ENCODE peak calls at places on chromosomes 5 and 9, in seven cellular contexts. N is CD4-positive, alpha-beta T cell; G is endodermal cell; E is body of pancreas; P is heart left ventricle; D is CD4-positive, CD25-positive, alpha-beta regulatory T cell; U is SK-N-MC. K is an unnamed sample.

GRCh38 chr5:159208508-159209437 is 580 bp downstream of the RNF145 start:
- DNase-seq in N (peak; percentile 10), G (peak; percentile 81), E (peak; percentile 45), P (peak; percentile 47), D (peak; percentile 16), U (no peak), K (no peak)

GRCh38 chr5:176541338-176542134 is 4.3 kb upstream of the RNF44 start:
- DNase-seq in N (peak; percentile 49), G (peak; percentile 91), E (peak; percentile 34), P (peak; percentile 70), D (peak; percentile 71), U (no peak), K (no peak)

GRCh38 chr5:128478386-128479368 is 59.4 kb downstream of the FBN2 start:
- DNase-seq in N (no peak), G (no peak), E (no peak), P (no peak), D (no peak), U (no peak), K (no peak)

GRCh38 chr5:100797863-100798262 is 105.2 kb downstream of the ST8SIA4 start:
- DNase-seq in N (no peak), G (no peak), E (no peak), P (no peak), D (no peak), U (no peak), K (no peak)

GRCh38 chr5:11258001-11258400 is 497.0 kb upstream of the DAP start:
- DNase-seq in N (no peak), G (no peak), E (no peak), P (no peak), D (no peak), U (no peak), K (no peak)

GRCh38 chr5:172642511-172642910 is 1.4 kb downstream of the NEURL1B start:
- DNase-seq in N (no peak), G (no peak), E (no peak), P (no peak), D (no peak), U (no peak), K (no peak)

GRCh38 chr5:151864349-151864748 is 60.3 kb downstream of the GLRA1 start:
- DNase-seq in N (no peak), G (no peak), E (no peak), P (no peak), D (no peak), U (no peak), K (no peak)

GRCh38 chr9:75447281-75447680 is 359.0 kb downstream of the OSTF1 start:
- DNase-seq in N (no peak), G (peak; percentile 63), E (no peak), P (no peak), D (no peak), U (no peak), K (no peak)

GRCh38 chr9:100637787-100638186 is 59.9 kb downstream of the CAVIN4 start:
- DNase-seq in N (no peak), G (peak; percentile 95), E (no peak), P (no peak), D (no peak), U (no peak), K (no peak)

GRCh38 chr9:22052376-22052945 is 43.4 kb upstream of the CDKN2B start:
- DNase-seq in N (no peak), G (no peak), E (no peak), P (no peak), D (no peak), U (no peak), K (no peak)

DNA sequence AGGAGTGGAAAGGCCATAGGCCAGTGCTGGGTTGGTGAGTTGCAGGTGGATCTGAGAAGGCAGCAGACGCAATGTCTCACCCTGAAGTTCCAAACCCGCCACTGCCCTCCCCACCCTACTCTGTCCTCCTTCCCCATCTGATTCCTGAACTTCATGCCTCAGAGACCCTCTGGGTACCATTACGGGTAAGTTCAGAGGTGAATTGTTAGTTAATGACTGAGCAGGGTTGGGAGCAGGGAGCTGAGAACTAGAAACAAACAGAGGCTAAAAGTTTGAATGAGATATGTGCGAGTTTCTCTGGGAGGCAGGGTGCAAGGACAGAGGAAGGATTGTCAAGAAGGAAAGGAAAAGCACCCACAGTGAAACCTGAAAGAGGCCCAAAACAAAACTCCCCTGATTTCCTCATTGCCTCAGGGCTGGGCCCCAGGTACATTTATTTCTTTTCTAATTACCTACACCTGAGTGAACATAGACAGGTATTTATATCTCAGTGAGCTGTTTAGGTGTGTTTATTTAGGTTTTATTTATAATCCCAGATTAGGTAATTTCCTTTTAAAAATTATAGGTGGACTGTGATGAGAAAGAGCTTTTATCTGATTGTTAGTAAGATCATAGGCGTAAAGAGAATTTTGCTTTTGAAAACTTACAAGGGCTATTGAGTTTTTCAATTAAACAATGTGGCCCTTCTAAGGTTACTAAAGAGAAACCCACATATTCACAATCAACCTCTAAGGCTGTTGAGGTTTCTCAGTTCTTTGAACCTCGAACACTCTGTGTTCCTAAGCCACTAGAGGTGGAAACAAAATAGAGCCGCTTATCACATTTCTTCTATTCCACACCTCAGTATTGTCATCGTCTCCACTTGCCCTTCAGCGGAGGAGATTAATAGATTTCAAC is 344.9 kb downstream of the ZNF608 start:
- DNase-seq in N (no peak), G (no peak), E (no peak), P (no peak), D (no peak), U (no peak), K (no peak)
- H3K27ac ChIP-seq in N (no peak overlapping the region), G (no peak overlapping the region), E (peak overlapping the region; percentile 22), P (no peak overlapping the region), D (no peak overlapping the region), U (no peak overlapping the region), K (no peak overlapping the region)

GRCh38 chr9:13266172-13266571 is 13.3 kb downstream of the MPDZ start:
- DNase-seq in N (no peak), G (no peak), E (no peak), P (no peak), D (no peak), U (no peak), K (no peak)
- H3K27ac ChIP-seq in N (no peak overlapping the region), G (no peak overlapping the region), E (no peak overlapping the region), P (peak overlapping the region; percentile 32), D (no peak overlapping the region), U (no peak overlapping the region), K (no peak overlapping the region)

GRCh38 chr9:87614402-87614801 is 111.5 kb upstream of the CTSL start:
- DNase-seq in N (no peak), G (peak; percentile 24), E (no peak), P (no peak), D (no peak), U (no peak), K (no peak)

GRCh38 chr9:87612536-87612935 is 113.4 kb upstream of the CTSL start:
- DNase-seq in N (no peak), G (peak; percentile 10), E (no peak), P (no peak), D (no peak), U (no peak), K (no peak)

GRCh38 chr9:87613265-87614111 is 112.4 kb upstream of the CTSL start:
- DNase-seq in N (no peak), G (no peak), E (no peak), P (no peak), D (no peak), U (no peak), K (no peak)

GRCh38 chr9:87618931-87619330 is 107.0 kb upstream of the CTSL start:
- DNase-seq in N (no peak), G (no peak), E (no peak), P (no peak), D (no peak), U (no peak), K (no peak)

GRCh38 chr9:87615547-87616148 is 110.3 kb upstream of the CTSL start:
- DNase-seq in N (no peak), G (no peak), E (no peak), P (no peak), D (no peak), U (no peak), K (no peak)
- H3K27ac ChIP-seq in N (no peak overlapping the region), G (no peak overlapping the region), E (no peak overlapping the region), P (no peak overlapping the region), D (no peak overlapping the region), U (no peak overlapping the region), K (peak overlapping the region; percentile 58)

GRCh38 chr9:133516961-133517350 is 7.8 kb downstream of the MYMK start:
- DNase-seq in N (no peak), G (no peak), E (no peak), P (peak; percentile 6), D (no peak), U (no peak), K (no peak)

GRCh38 chr9:133516256-133516960 is 8.4 kb downstream of the MYMK start:
- DNase-seq in N (no peak), G (no peak), E (no peak), P (peak; percentile 15), D (no peak), U (no peak), K (no peak)

GRCh38 chr9:133515240-133515610 is 9.5 kb downstream of the MYMK start:
- DNase-seq in N (no peak), G (no peak), E (no peak), P (no peak), D (no peak), U (no peak), K (no peak)

GRCh38 chr9:133514475-133515239 is 10.1 kb downstream of the MYMK start:
- DNase-seq in N (no peak), G (no peak), E (peak; percentile 36), P (peak; percentile 68), D (no peak), U (no peak), K (no peak)

DNA sequence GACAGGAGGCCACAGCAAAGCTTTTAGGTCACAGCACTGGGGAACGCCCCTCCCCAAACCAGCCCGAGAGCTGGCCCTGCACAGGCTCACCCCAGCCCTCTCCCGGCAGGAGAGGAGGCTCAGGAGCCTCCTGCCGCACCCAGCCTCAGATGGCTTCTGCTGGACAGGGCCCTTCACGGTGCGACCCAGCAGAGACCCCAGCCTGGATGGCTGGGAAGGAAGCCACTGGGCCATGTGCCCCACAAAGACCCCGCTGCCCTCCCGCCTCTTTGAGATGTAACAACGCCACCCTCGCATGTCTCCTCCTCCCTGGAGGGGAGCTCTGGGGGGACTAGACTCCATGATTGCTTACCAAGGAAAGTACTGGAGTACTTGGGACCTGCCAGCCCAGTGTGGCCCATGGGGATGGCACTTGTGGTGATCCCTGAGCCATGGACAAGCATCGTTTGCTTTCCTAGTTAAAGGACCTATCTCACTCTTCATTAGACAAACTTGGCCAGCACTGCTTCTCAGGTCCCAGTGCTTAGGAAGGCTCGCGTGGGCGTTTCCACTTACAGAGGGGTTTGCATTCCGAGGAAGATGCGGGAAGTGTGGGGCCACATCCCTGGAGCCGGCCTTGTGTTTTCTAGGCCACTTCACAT is 9.0 kb downstream of the MYMK start:
- DNase-seq in N (no peak), G (no peak), E (no peak), P (peak; percentile 9), D (no peak), U (no peak), K (no peak)
- H3K27ac ChIP-seq in N (no peak overlapping the region), G (no peak overlapping the region), E (no peak overlapping the region), P (no peak overlapping the region), D (no peak overlapping the region), U (no peak overlapping the region), K (no peak overlapping the region)

K was measured in caudate nucleus.